ENCODE peak calls at places on chromosomes 1 and 21, in ten cellular contexts. L is GM12891; Q is CD8-positive, alpha-beta T cell; F is NCI-H1105 treated with DMSO at 0.1 percent for 48 hours; B is aorta; T is SK-N-SH; P is H4; D is stimulated activated CD4-positive, alpha-beta T cell treated with anti-CD3 and anti-CD28 coated beads, Interleukin-2, amount 100 ng/mL, for 24 hours; K is GM12892; I is left colon. R is an unnamed sample.

GRCh38 chr1:205348559-205349477 is 7.9 kb downstream of the KLHDC8A start:
- DNase-seq in L (no peak), K (no peak), I (no peak), Q (no peak), P (peak), F (no peak), T (no peak), D (no peak), B (peak), R (peak)

GRCh38 chr1:222064388-222065201 is 322.7 kb upstream of the DUSP10 start:
- DNase-seq in F (no peak), B (no peak), D (no peak), I (no peak), Q (no peak), K (no peak), L (no peak), T (no peak), P (peak), R (peak)

GRCh38 chr21:25501996-25502665 is 105.2 kb downstream of the MRPL39 start:
- DNase-seq in F (no peak), L (no peak), B (no peak), I (no peak), Q (no peak), P (no peak), T (no peak), D (peak), K (no peak), R (peak)

GRCh38 chr1:15882665-15883064 is 35.2 kb downstream of the SPEN start:
- DNase-seq in F (no peak), Q (no peak), T (no peak), L (no peak), K (no peak), I (no peak), B (no peak), P (no peak), D (no peak), R (no peak)

GRCh38 chr21:45539046-45539795 is 3.0 kb downstream of the SLC19A1 start:
- DNase-seq in B (peak), I (peak), D (no peak), Q (no peak), P (no peak), L (no peak), K (no peak), T (no peak), F (no peak), R (no peak)

GRCh38 chr1:1892079-1892762 is 1.3 kb upstream of the GNB1 start:
- DNase-seq in F (no peak), I (peak), K (no peak), Q (no peak), T (no peak), B (no peak), D (no peak), L (no peak), P (no peak), R (no peak)

GRCh38 chr1:52798331-52798730 is 44.2 kb upstream of the ZYG11A start:
- DNase-seq in T (no peak), I (no peak), P (no peak), D (no peak), B (no peak), F (no peak), Q (no peak), L (no peak), K (no peak), R (no peak)

GRCh38 chr1:26336477-26337205 is 17.3 kb downstream of the CRYBG2 start:
- DNase-seq in D (peak), T (peak), L (peak), F (peak), B (peak), K (peak), I (peak), P (no peak), Q (peak), R (peak)

GRCh38 chr1:43563779-43564616 is 33.3 kb downstream of the PTPRF start:
- DNase-seq in T (peak), F (no peak), B (no peak), P (no peak), D (no peak), K (no peak), Q (no peak), I (no peak), L (no peak), R (no peak)

GRCh38 chr1:26531651-26532131 is 2.1 kb downstream of the RPS6KA1 start:
- DNase-seq in I (peak), B (no peak), T (peak), F (peak), D (no peak), P (no peak), L (no peak), K (no peak), Q (no peak), R (peak)

GRCh38 chr1:39088658-39089057 is 62.5 kb downstream of the NDUFS5 start:
- DNase-seq in D (no peak), L (no peak), Q (no peak), B (no peak), K (no peak), T (no peak), I (no peak), F (no peak), P (no peak), R (no peak)

GRCh38 chr1:207049974-207050391 is 1.0 kb downstream of the YOD1 start:
- DNase-seq in T (peak), D (peak), P (peak), F (peak), B (no peak), Q (peak), L (peak), I (no peak), K (no peak), R (peak)

GRCh38 chr21:17660449-17660848 is 47.7 kb upstream of the BTG3 start:
- DNase-seq in I (no peak), F (no peak), L (no peak), K (no peak), D (no peak), T (no peak), B (no peak), Q (no peak), P (no peak), R (no peak)

GRCh38 chr1:199422206-199422605 is 605.3 kb upstream of the NR5A2 start:
- DNase-seq in D (no peak), B (no peak), T (peak), L (no peak), K (no peak), P (peak), Q (no peak), I (no peak), F (no peak), R (peak)

GRCh38 chr1:159848316-159848715 is 14.1 kb downstream of the VSIG8 start:
- DNase-seq in K (no peak), T (no peak), F (no peak), I (no peak), D (no peak), Q (no peak), B (no peak), L (no peak), P (no peak), R (peak)

GRCh38 chr1:5721634-5722215 is 270.5 kb downstream of the NPHP4 start:
- DNase-seq in F (no peak), Q (no peak), T (no peak), B (no peak), K (no peak), I (no peak), L (no peak), D (no peak), P (no peak), R (no peak)

GRCh38 chr1:150476754-150477153 is 10.5 kb upstream of the TARS2 start:
- DNase-seq in L (no peak), D (no peak), F (no peak), P (no peak), I (no peak), B (no peak), K (no peak), T (no peak), Q (no peak), R (no peak)

GRCh38 chr1:11650331-11650991 is 3.8 kb downstream of the FBXO2 start:
- DNase-seq in B (peak), I (peak), F (no peak), L (peak), Q (peak), D (peak), T (peak), P (no peak), K (no peak), R (peak)

GRCh38 chr1:244022859-244023258 is 28.2 kb upstream of the ZBTB18 start:
- DNase-seq in T (no peak), K (no peak), D (no peak), Q (no peak), L (no peak), B (no peak), I (no peak), F (no peak), P (no peak), R (no peak)

GRCh38 chr1:189811960-189812359 is 665.7 kb downstream of the BRINP3 start:
- DNase-seq in D (no peak), T (no peak), K (no peak), P (no peak), B (no peak), F (no peak), Q (no peak), I (no peak), L (no peak), R (no peak)

GRCh38 chr1:66197785-66198184 is 336.2 kb upstream of the SGIP1 start:
- DNase-seq in T (no peak), I (no peak), Q (no peak), F (peak), P (no peak), K (no peak), D (no peak), B (no peak), L (no peak), R (no peak)

GRCh38 chr1:211829343-211830054 is 1.1 kb downstream of the LPGAT1 start:
- DNase-seq in D (no peak), Q (no peak), F (peak), L (no peak), B (no peak), K (no peak), P (peak), T (peak), I (peak), R (peak)

GRCh38 chr1:43372172-43372571 is 4.4 kb upstream of the ELOVL1 start:
- DNase-seq in L (no peak), F (no peak), P (no peak), D (no peak), Q (no peak), I (no peak), B (no peak), K (no peak), T (no peak), R (peak)

GRCh38 chr1:58524353-58524945 is 22.1 kb downstream of the OMA1 start:
- DNase-seq in Q (no peak), D (no peak), I (no peak), P (no peak), F (no peak), L (no peak), B (no peak), T (no peak), K (no peak), R (no peak)

GRCh38 chr21:41418393-41418792 is 7.6 kb upstream of the MX1 start:
- DNase-seq in L (no peak), Q (no peak), K (no peak), D (no peak), F (no peak), P (no peak), I (no peak), T (no peak), B (no peak), R (no peak)

GRCh38 chr1:52551476-52552235 is 1.2 kb downstream of the TUT4 start:
- DNase-seq in D (peak), F (peak), P (no peak), Q (peak), T (no peak), B (no peak), L (no peak), K (no peak), I (no peak), R (peak)

GRCh38 chr1:72845342-72845741 is 563.0 kb upstream of the NEGR1 start:
- DNase-seq in I (no peak), D (no peak), L (no peak), T (no peak), Q (no peak), P (peak), K (no peak), F (no peak), B (no peak), R (peak)

GRCh38 chr1:110780600-110781484 is 92.1 kb upstream of the CD53 start:
- DNase-seq in P (peak), B (peak), Q (peak), D (peak), L (peak), K (peak), T (peak), I (no peak), F (peak), R (peak)

GRCh38 chr1:62905309-62905708 is 121.4 kb downstream of the ATG4C start:
- DNase-seq in K (no peak), I (no peak), B (no peak), Q (no peak), D (no peak), T (no peak), F (peak), L (no peak), P (no peak), R (peak)

GRCh38 chr21:39097335-39097861 is 85.9 kb downstream of the PSMG1 start:
- DNase-seq in D (no peak), B (peak), Q (no peak), K (no peak), P (no peak), T (peak), F (no peak), L (no peak), I (no peak), R (no peak)

GRCh38 chr1:234478152-234478480 is 863 bp downstream of the TARBP1 start:
- DNase-seq in K (peak), F (peak), I (peak), T (peak), L (peak), P (no peak), Q (peak), B (no peak), D (peak), R (peak)

GRCh38 chr1:28466226-28466778 is 39.5 kb upstream of the RCC1 start:
- DNase-seq in K (no peak), D (no peak), F (no peak), B (no peak), T (no peak), P (no peak), L (no peak), I (no peak), Q (no peak), R (no peak)

GRCh38 chr1:156129687-156130577 is 15.4 kb downstream of the LMNA start:
- DNase-seq in D (peak), K (no peak), P (peak), B (peak), Q (peak), I (peak), T (peak), F (peak), L (peak), R (peak)

R was measured in kidney tubule cell.